ENCODE peak calls at places on chromosomes 2 and 18, in four cellular contexts. F is A549, Z is tibial artery, U is mucosa of descending colon. A is an unnamed sample.

GRCh38 chr18:12726774-12727550 is 24.1 kb downstream of the PSMG2 start:
- DNase-seq in Z (peak; percentile 46), U (no peak), F (peak; percentile 73), A (no peak)

GRCh38 chr2:231929961-231930600 is 3.9 kb upstream of the NPPC start:
- DNase-seq in Z (no peak), U (peak; percentile 48), F (no peak), A (no peak)

GRCh38 chr18:78913395-78913794 is 66.2 kb upstream of the SALL3 start:
- DNase-seq in U (no peak), Z (no peak), F (no peak), A (no peak)

GRCh38 chr2:231295363-231295655 is 96.9 kb downstream of the ARMC9 start:
- DNase-seq in U (no peak), Z (no peak), F (no peak), A (no peak)

GRCh38 chr18:52903858-52904257 is 563.9 kb downstream of the DCC start:
- DNase-seq in Z (no peak), F (peak; percentile 26), U (no peak), A (no peak)

GRCh38 chr2:122634261-122634660 is 878.8 kb downstream of the TSN start:
- DNase-seq in F (peak; percentile 26), Z (no peak), U (no peak), A (peak; percentile 82)

GRCh38 chr2:128538401-128538800 is 219.7 kb upstream of the HS6ST1 start:
- DNase-seq in F (no peak), Z (no peak), U (no peak), A (no peak)

GRCh38 chr2:131058905-131059304 is 34.4 kb downstream of the FAM168B start:
- DNase-seq in U (no peak), Z (no peak), F (no peak), A (no peak)

GRCh38 chr2:127884436-127884835 is 1.3 kb downstream of the AMMECR1L start:
- DNase-seq in F (no peak), U (no peak), Z (no peak), A (peak; percentile 36)

GRCh38 chr18:67260841-67261240 is 255.7 kb downstream of the DSEL start:
- DNase-seq in F (no peak), Z (no peak), U (no peak), A (no peak)

GRCh38 chr18:50700245-50701165 is 119.3 kb downstream of the MRO start:
- DNase-seq in Z (no peak), U (no peak), F (no peak), A (no peak)

GRCh38 chr2:64259301-64259700 is 115.1 kb upstream of the PELI1 start:
- DNase-seq in U (no peak), F (no peak), Z (peak; percentile 45), A (no peak)

GRCh38 chr18:44320619-44321460 is 359.8 kb upstream of the SETBP1 start:
- DNase-seq in F (peak; percentile 4), Z (no peak), U (peak; percentile 34), A (no peak)

GRCh38 chr18:27921904-27922541 is 254.9 kb downstream of the CDH2 start:
- DNase-seq in F (peak; percentile 29), U (peak; percentile 11), Z (no peak), A (peak; percentile 79)

GRCh38 chr2:64049633-64050220 is 30.5 kb upstream of the VPS54 start:
- DNase-seq in Z (peak; percentile 58), U (no peak), F (peak; percentile 65), A (no peak)

GRCh38 chr2:178163911-178164310 is 30.4 kb upstream of the OSBPL6 start:
- DNase-seq in Z (no peak), U (no peak), F (no peak), A (no peak)
- H3K4me3 ChIP-seq in Z (no peak overlapping the region), U (no peak overlapping the region), F (no peak overlapping the region), A (no peak overlapping the region)

DNA sequence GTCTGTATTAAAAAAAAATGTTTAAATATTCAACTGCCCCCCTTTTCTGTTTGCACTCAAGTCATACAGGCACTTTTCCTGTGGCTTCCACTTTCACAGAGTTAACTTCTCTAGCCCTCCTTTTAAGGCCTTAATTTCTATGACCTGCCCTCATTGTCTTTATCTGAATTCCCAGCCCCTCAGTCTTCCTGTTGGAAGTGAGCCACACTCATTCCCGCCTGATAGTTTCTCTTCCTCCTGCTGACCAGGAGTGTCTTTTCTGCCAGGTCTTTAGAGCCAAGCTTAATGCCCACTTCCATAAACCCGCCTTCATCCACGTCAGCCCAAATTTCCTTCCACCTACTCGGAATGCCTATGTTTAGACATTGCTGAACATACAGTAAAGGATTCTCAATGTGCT is 10.5 kb downstream of the COPS8 start:
- DNase-seq in Z (no peak), U (no peak), F (no peak), A (no peak)
- H3K4me3 ChIP-seq in Z (no peak overlapping the region), U (no peak overlapping the region), F (no peak overlapping the region), A (no peak overlapping the region)

GRCh38 chr2:55116966-55117365 is 66.7 kb upstream of the RTN4 start:
- DNase-seq in Z (no peak), F (no peak), U (no peak), A (no peak)

GRCh38 chr2:55118643-55119065 is 68.4 kb upstream of the RTN4 start:
- DNase-seq in U (no peak), Z (no peak), F (no peak), A (no peak)

GRCh38 chr2:55123851-55124269 is 73.6 kb upstream of the RTN4 start:
- DNase-seq in U (no peak), F (no peak), Z (no peak), A (no peak)

GRCh38 chr2:55119711-55120487 is 69.6 kb upstream of the RTN4 start:
- DNase-seq in Z (no peak), U (no peak), F (no peak), A (no peak)

GRCh38 chr2:55120634-55121359 is 70.5 kb upstream of the RTN4 start:
- DNase-seq in U (no peak), F (no peak), Z (peak; percentile 54), A (no peak)
- H3K4me3 ChIP-seq in U (no peak overlapping the region), F (no peak overlapping the region), Z (no peak overlapping the region), A (no peak overlapping the region)

GRCh38 chr2:177406182-177406581 is 13.6 kb downstream of the AGPS start:
- DNase-seq in F (no peak), Z (no peak), U (no peak), A (no peak)

GRCh38 chr2:177404243-177404642 is 11.7 kb downstream of the AGPS start:
- DNase-seq in U (no peak), Z (no peak), F (no peak), A (no peak)

GRCh38 chr2:177405029-177405692 is 12.6 kb downstream of the AGPS start:
- DNase-seq in Z (no peak), U (no peak), F (no peak), A (no peak)

GRCh38 chr2:177407031-177407430 is 14.5 kb downstream of the AGPS start:
- DNase-seq in F (no peak), Z (no peak), U (no peak), A (no peak)

DNA sequence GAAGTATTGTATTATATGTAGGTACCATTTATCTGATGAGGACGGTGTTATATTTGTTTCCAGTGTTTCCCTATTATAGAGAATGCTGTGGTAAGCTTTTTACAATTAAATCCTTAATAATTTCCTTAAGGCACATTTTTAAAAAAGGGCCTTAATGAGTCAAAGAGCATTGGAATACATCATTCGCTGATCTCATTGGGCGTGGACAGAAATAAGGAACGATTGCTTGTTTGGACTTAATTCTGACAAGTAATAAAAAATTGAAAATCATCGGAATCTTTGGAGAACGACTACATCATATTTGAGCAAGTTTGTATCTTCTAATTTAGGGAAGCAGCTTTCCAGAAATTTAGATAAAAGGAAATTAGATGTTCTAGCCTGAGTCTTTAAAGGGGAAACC is 11.2 kb downstream of the AGPS start:
- DNase-seq in U (no peak), Z (no peak), F (no peak), A (no peak)
- H3K4me3 ChIP-seq in U (no peak overlapping the region), Z (no peak overlapping the region), F (no peak overlapping the region), A (no peak overlapping the region)

GRCh38 chr2:172551266-172551665 is 4.6 kb upstream of the PDK1 start:
- DNase-seq in Z (no peak), U (no peak), F (no peak), A (no peak)
- H3K4me3 ChIP-seq in Z (no peak overlapping the region), U (no peak overlapping the region), F (no peak overlapping the region), A (no peak overlapping the region)

GRCh38 chr2:218895758-218896500 is 15.3 kb downstream of the WNT10A start:
- DNase-seq in Z (no peak), F (no peak), U (no peak), A (no peak)
- H3K4me3 ChIP-seq in Z (no peak overlapping the region), F (no peak overlapping the region), U (no peak overlapping the region), A (no peak overlapping the region)

DNA sequence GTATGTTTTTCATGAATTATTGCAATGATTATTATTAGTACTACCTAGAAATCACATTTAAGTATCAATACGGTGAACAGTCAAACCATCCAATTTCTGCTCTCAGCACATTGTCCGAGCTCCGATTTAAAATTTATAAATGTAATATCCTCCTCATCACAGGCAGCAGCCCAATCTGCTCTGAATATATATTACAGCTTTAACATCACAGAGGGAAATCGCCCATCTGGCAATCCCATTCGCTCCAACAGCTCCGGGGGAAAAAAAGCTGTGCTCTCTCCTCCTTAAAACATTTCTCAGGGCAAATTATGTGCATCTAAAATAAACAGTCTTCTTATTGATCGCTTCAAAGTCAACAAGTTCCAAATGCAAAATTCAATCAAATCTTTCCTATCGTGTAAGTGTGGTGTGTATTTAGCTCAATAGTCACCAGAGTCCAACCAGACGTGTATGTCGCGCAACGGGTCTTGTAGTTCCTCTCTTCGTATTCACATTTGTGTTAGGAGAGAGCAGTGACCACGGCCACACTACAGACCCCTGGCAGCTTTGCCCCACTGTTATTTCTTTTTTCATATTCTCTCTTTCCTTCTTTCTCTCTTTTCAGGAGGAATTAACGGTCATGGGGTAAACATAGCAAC is 2.4 kb downstream of the FIGN start:
- DNase-seq in Z (no peak), U (no peak), F (no peak), A (no peak)
- H3K4me3 ChIP-seq in Z (peak overlapping the region; percentile 78), U (no peak overlapping the region), F (no peak overlapping the region), A (peak overlapping the region; percentile 81)

GRCh38 chr2:226477221-226478120 is 322.1 kb downstream of the IRS1 start:
- DNase-seq in Z (peak; percentile 49), F (no peak), U (no peak), A (no peak)
- H3K4me3 ChIP-seq in Z (no peak overlapping the region), F (no peak overlapping the region), U (no peak overlapping the region), A (no peak overlapping the region)

GRCh38 chr2:135052042-135052876 is at the start of gene RAB3GAP1:
- DNase-seq in Z (peak; percentile 78), U (peak; percentile 91), F (peak; percentile 84), A (no peak)

GRCh38 chr2:135059577-135059976 is 7.5 kb downstream of the RAB3GAP1 start:
- DNase-seq in U (no peak), Z (no peak), F (no peak), A (no peak)

GRCh38 chr2:135056790-135057189 is 4.7 kb downstream of the RAB3GAP1 start:
- DNase-seq in F (no peak), Z (no peak), U (no peak), A (no peak)

GRCh38 chr2:135052997-135053474 is 944 bp downstream of the RAB3GAP1 start:
- DNase-seq in F (no peak), Z (no peak), U (no peak), A (no peak)

DNA sequence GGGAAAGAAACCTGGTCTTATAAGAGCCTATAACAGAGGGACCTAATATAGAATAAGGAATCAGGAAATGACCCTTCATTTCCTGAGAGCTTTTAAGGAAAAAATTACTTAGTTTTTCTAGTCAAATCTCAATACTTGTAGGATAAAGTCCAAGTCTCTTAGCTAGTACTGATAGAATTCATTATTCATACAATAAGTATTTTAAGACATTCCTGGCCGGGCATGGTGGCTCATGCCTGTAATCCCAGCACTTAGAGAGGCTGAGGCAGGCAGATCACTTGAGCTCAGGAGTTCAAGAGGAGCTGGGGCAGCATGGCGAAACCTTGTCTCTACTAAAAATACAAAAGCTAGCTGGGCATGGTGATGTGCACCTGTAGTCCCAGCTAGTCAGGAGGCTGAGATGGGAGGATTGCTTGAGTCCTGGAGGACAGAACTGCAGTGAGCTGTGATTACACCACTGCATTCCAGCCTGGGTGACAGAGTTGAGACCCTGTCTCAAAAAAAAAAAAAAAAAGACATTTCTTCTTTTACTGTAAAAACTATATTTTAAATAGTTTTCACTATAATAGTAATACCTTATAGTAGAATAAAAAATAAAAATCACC is 3.2 kb downstream of the RAB3GAP1 start:
- DNase-seq in F (peak; percentile 9), U (no peak), Z (peak; percentile 28), A (no peak)
- H3K4me3 ChIP-seq in F (no peak overlapping the region), U (no peak overlapping the region), Z (no peak overlapping the region), A (no peak overlapping the region)

A was measured in AG04449.